ENCODE peak calls at places on chromosomes 7 and 10, in four cellular contexts. A is A549, Y is ovary, D is uterus. K is an unnamed sample.

GRCh38 chr7:142873281-142873784 is 12.2 kb downstream of the TRPV6 start:
- DNase-seq in D (no peak), Y (no peak), A (peak; percentile 33), K (peak; percentile 19)

GRCh38 chr7:1289681-1290261 is 57.1 kb downstream of the UNCX start:
- DNase-seq in Y (no peak), D (no peak), A (no peak), K (no peak)

GRCh38 chr10:6794441-6794840 is 214.4 kb upstream of the PRKCQ start:
- DNase-seq in A (no peak), D (no peak), Y (no peak), K (no peak)

GRCh38 chr10:101817542-101818118 is 614 bp downstream of the OGA start:
- DNase-seq in A (peak; percentile 91), D (peak; percentile 93), Y (peak; percentile 82), K (peak; percentile 61)

GRCh38 chr10:63977329-63977923 is 456.2 kb downstream of the REEP3 start:
- DNase-seq in Y (no peak), D (no peak), A (peak; percentile 60), K (peak; percentile 52)

GRCh38 chr7:38425509-38425908 is 152.1 kb upstream of the TARP start:
- DNase-seq in A (no peak), D (no peak), Y (no peak), K (no peak)

GRCh38 chr10:32377458-32378370 is 30.8 kb upstream of the EPC1 start:
- DNase-seq in Y (no peak), D (peak; percentile 30), A (peak; percentile 57), K (no peak)

GRCh38 chr7:69196593-69196992 is 401.7 kb upstream of the AUTS2 start:
- DNase-seq in A (no peak), Y (no peak), D (no peak), K (no peak)

GRCh38 chr7:76303057-76303828 is 770 bp downstream of the HSPB1 start:
- DNase-seq in A (peak; percentile 93), D (peak; percentile 89), Y (peak; percentile 94), K (no peak)

GRCh38 chr7:148856035-148856881 is 27.8 kb downstream of the EZH2 start:
- DNase-seq in D (peak; percentile 15), Y (no peak), A (peak; percentile 52), K (no peak)

GRCh38 chr7:66326501-66327180 is 121.5 kb downstream of the TPST1 start:
- DNase-seq in D (no peak), A (no peak), Y (no peak), K (no peak)

GRCh38 chr7:96973986-96974385 is 31.4 kb upstream of the DLX6 start:
- DNase-seq in Y (no peak), D (no peak), A (no peak), K (peak; percentile 40)

GRCh38 chr7:140058517-140058916 is 4.2 kb downstream of the PARP12 start:
- DNase-seq in Y (no peak), D (no peak), A (no peak), K (no peak)

GRCh38 chr7:6497637-6497905 is 49.8 kb upstream of the DAGLB start:
- DNase-seq in A (no peak), D (no peak), Y (no peak), K (no peak)

GRCh38 chr7:21383217-21383832 is 44.6 kb upstream of the SP4 start:
- DNase-seq in Y (no peak), D (no peak), A (no peak), K (no peak)

GRCh38 chr10:30915141-30915540 is 116.5 kb downstream of the ZNF438 start:
- DNase-seq in A (no peak), D (no peak), Y (no peak), K (no peak)

GRCh38 chr10:128130051-128130450 is 3.8 kb upstream of the MKI67 start:
- DNase-seq in D (no peak), A (no peak), Y (no peak), K (no peak)

GRCh38 chr10:12135631-12136030 is 6.2 kb downstream of the SEC61A2 start:
- DNase-seq in D (no peak), A (no peak), Y (no peak), K (no peak)

GRCh38 chr10:5442056-5442989 is 30.0 kb downstream of the NET1 start:
- DNase-seq in D (peak; percentile 51), A (peak; percentile 51), Y (no peak), K (no peak)

GRCh38 chr10:113317476-113317875 is 235.4 kb upstream of the HABP2 start:
- DNase-seq in A (no peak), Y (no peak), D (no peak), K (no peak)

GRCh38 chr7:138493535-138493934 is 33.5 kb downstream of the TRIM24 start:
- DNase-seq in Y (no peak), A (no peak), D (no peak), K (no peak)

GRCh38 chr7:101598422-101598957 is 30.6 kb downstream of the MYL10 start:
- DNase-seq in D (no peak), A (no peak), Y (no peak), K (no peak)

GRCh38 chr10:106540606-106541005 is 623.9 kb downstream of the SORCS1 start:
- DNase-seq in D (no peak), A (peak; percentile 11), Y (no peak), K (no peak)

GRCh38 chr7:151863386-151864079 is 13.4 kb downstream of the PRKAG2 start:
- DNase-seq in A (peak; percentile 41), Y (no peak), D (no peak), K (no peak)

DNA sequence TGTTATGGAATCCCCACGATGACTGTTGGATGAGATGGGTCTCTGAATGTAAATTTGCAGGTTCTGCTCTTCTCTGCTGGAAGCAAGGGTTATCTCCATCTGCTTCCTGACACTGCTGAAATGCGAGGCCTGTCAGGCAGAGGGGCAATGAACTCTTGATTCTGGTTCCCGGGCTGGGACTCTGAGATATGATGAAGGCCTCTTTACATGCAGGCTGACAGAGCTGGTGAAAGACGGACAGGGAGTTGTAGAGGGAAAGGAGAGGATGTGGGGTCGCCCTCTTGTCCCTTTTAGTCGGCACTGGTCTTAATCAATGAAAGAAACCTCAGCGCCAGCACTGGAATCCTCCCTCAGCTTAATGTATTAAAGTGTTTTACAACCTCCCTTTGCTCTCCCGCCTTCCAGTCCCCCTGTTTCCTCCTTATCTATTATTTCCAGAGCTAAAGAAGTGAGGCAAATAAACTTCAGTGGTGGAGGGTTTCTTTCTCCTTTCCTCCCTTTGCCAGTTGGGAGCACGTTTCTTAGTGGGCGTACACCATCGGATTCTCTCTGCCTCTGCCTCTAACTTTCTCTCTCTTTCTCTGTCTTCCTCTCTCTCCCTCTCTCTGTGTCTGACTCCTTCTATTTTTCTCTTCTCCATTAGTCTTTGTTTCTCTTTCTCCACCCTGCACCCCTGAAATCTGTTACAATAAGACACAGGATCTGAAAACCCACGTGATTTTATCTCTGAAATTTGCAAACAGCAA is 145.6 kb downstream of the BAMBI start:
- DNase-seq in D (no peak), A (no peak), Y (no peak), K (no peak)
- TF ChIP-seq POLR2A in D (no peak), A (no peak), Y (no peak), K (no peak)

GRCh38 chr7:150631084-150631824 is 931 bp downstream of the GIMAP6 start:
- DNase-seq in Y (no peak), A (no peak), D (peak; percentile 51), K (no peak)
- TF ChIP-seq POLR2A in Y (no peak), A (no peak), D (no peak), K (no peak)

DNA sequence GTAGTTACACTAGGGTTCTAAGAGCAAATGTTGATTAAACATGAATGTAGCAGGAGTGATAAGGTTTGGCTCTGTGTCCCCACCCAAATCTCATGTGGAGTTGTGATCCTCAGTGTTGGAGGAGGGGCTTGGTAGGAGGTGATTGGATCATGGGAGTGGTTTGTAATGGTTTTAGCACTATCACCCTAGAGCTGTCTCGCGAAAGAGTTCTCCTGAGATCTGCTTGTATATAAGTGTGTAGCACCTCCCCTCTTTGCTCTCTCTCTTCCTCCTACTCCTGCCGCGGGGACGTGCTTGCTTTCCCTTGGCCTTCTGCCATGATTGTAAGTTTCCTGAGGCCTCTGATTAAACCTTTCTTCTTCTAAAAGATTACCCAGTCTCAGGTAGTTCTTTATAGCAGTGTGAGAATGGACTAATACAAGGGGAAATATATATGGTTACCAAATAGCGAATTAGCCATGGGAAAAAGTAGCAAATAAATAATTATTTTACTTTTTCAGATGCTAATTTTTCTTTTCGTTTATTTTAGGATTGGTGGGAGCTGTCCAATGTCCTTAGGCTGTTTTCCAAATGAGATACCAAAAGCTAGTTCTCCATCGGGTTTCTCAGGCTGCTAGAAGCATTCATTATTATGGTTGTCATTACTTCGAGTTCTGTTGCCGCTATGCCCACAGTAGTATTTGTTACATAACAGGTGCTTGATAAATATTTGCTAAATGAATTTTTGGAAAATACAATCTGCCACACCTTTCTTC is 58.7 kb downstream of the PTEN start:
- DNase-seq in Y (no peak), D (no peak), A (no peak), K (no peak)
- TF ChIP-seq POLR2A in Y (no peak), D (no peak), A (no peak), K (no peak)

GRCh38 chr10:104345512-104345911 is 7.2 kb upstream of the ITPRIP start:
- DNase-seq in A (no peak), D (no peak), Y (no peak), K (no peak)

GRCh38 chr10:104348601-104349000 is 5.0 kb upstream of the CFAP58 start:
- DNase-seq in D (no peak), Y (no peak), A (no peak), K (no peak)

GRCh38 chr10:104345941-104346340 is 7.7 kb upstream of the ITPRIP start:
- DNase-seq in A (no peak), D (no peak), Y (no peak), K (no peak)

GRCh38 chr10:104349623-104350142 is 4.0 kb upstream of the CFAP58 start:
- DNase-seq in A (peak; percentile 64), D (peak; percentile 57), Y (no peak), K (no peak)

GRCh38 chr10:104347295-104348045 is 6.2 kb upstream of the CFAP58 start:
- DNase-seq in Y (no peak), A (no peak), D (no peak), K (no peak)
- TF ChIP-seq POLR2A in Y (no peak), A (no peak), D (no peak), K (no peak)

DNA sequence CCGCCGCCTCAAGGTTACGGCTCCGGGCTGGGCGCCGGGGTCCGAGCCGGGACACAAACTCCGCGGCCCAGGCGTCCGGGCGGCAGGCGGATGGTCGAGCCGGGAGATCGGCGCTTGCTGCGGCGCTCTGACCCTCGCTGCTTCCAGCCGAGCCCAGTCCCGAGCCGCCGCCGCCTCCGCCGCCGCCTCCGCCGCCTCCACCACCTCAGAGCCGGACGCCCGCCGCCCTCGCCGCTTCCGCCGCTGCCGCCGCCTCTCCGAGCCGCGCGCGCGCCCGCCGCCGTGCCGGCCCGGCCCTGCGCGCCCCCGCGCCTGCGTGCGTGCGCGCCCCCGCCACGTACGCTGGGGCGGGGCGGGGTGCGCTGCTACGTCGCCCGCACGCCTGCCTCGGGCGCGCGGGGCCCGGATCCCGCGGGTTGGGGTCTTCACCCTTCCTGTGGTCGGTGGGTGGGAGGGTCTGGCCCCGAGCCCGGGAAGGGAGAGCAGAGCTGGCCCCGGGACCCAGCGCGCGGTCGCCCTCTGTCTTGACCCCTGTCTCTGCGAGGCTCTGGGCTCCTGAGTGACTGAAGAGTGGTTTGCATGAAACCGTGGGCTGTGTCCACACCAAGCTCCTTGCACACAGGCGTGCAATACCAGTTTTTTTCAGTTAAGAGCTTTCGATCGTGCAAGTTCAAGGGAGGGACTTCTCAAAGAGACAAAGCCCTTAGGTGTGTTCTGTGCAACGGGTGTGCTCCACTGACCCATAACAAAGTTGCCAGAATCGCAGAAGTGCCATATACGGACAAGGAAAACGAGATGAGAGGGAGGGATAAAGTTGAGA is at the start of gene SMURF1:
- DNase-seq in D (peak; percentile 68), A (peak; percentile 69), Y (peak; percentile 71), K (peak; percentile 21)
- TF ChIP-seq POLR2A in D (peak; percentile 33), A (peak; percentile 79), Y (peak; percentile 44), K (peak; percentile 81)

GRCh38 chr7:117075934-117076333 is 122.6 kb downstream of the ST7 start:
- DNase-seq in D (no peak), Y (no peak), A (no peak), K (no peak)
- TF ChIP-seq POLR2A in D (no peak), Y (no peak), A (no peak), K (no peak)

GRCh38 chr7:130918129-130919052 is 184.4 kb upstream of the KLF14 start:
- DNase-seq in D (no peak), A (peak; percentile 63), Y (no peak), K (no peak)
- TF ChIP-seq POLR2A in D (no peak), A (no peak), Y (no peak), K (no peak)